ENCODE peak calls at places on chromosome 21, in ten cellular contexts. S is body of pancreas, J is heart left ventricle, R is lower leg skin, L is suprapubic skin, H is ovary, A is testis, U is GM12892, G is H54, M is stomach. Z is an unnamed sample.

GRCh38 chr21:32256873-32257620 is 21.8 kb downstream of the MIS18A start:
- DNase-seq in L (peak), G (peak), S (peak), A (peak), H (peak), U (no peak), J (peak), M (peak), R (peak), Z (no peak)

GRCh38 chr21:21971384-21971783 is 973.2 kb downstream of the NCAM2 start:
- DNase-seq in H (no peak), U (no peak), L (no peak), J (no peak), M (no peak), G (no peak), S (no peak), A (peak), R (no peak), Z (no peak)

GRCh38 chr21:31343680-31344480 is at the start of gene TIAM1:
- DNase-seq in M (peak), S (peak), H (no peak), L (no peak), J (peak), G (peak), U (no peak), A (peak), R (peak), Z (no peak)

GRCh38 chr21:36773111-36773510 is 74.2 kb downstream of the SIM2 start:
- DNase-seq in U (no peak), J (peak), M (peak), S (peak), L (no peak), H (peak), A (peak), R (no peak), G (peak), Z (no peak)

GRCh38 chr21:21018841-21019240 is 20.6 kb downstream of the NCAM2 start:
- DNase-seq in R (no peak), H (no peak), G (no peak), L (no peak), J (no peak), U (no peak), M (no peak), S (no peak), A (no peak), Z (no peak)

GRCh38 chr21:37557261-37557950 is 190.8 kb downstream of the DYRK1A start:
- DNase-seq in L (no peak), S (no peak), H (no peak), R (no peak), M (no peak), U (peak), J (no peak), A (no peak), G (no peak), Z (no peak)

GRCh38 chr21:13368200-13368599 is 241.4 kb upstream of the POTED start:
- DNase-seq in H (no peak), L (no peak), A (no peak), G (no peak), S (no peak), U (no peak), J (no peak), M (no peak), R (no peak), Z (no peak)

GRCh38 chr21:36641346-36641745 is 57.6 kb upstream of the SIM2 start:
- DNase-seq in S (no peak), L (no peak), R (no peak), M (no peak), U (no peak), A (no peak), J (no peak), H (no peak), G (no peak), Z (no peak)

GRCh38 chr21:27158967-27159366 is 192.1 kb upstream of the ADAMTS5 start:
- DNase-seq in A (no peak), L (no peak), S (no peak), G (no peak), H (no peak), U (no peak), M (no peak), R (no peak), J (no peak), Z (no peak)

GRCh38 chr21:32278068-32278467 is 781 bp downstream of the MIS18A start:
- DNase-seq in G (no peak), S (no peak), A (no peak), H (no peak), M (no peak), R (peak), U (no peak), L (no peak), J (no peak), Z (peak)

GRCh38 chr21:31710586-31710985 is 21.3 kb downstream of the SCAF4 start:
- DNase-seq in L (no peak), S (no peak), A (no peak), U (no peak), R (no peak), M (no peak), G (no peak), H (no peak), J (no peak), Z (no peak)

GRCh38 chr21:27390384-27390783 is 423.5 kb upstream of the ADAMTS5 start:
- DNase-seq in L (no peak), A (no peak), R (no peak), H (no peak), S (no peak), G (no peak), M (no peak), U (no peak), J (no peak), Z (no peak)

GRCh38 chr21:34971656-34972055 is 77.4 kb downstream of the RUNX1 start:
- DNase-seq in U (no peak), L (no peak), J (no peak), R (no peak), M (no peak), S (no peak), G (no peak), H (no peak), A (no peak), Z (no peak)

GRCh38 chr21:36265431-36265830 is 54.6 kb upstream of the MORC3 start:
- DNase-seq in L (no peak), U (no peak), S (no peak), H (no peak), A (no peak), J (no peak), R (no peak), G (no peak), M (no peak), Z (no peak)

GRCh38 chr21:37622755-37623543 is 256.4 kb downstream of the DYRK1A start:
- DNase-seq in L (no peak), M (no peak), A (no peak), U (no peak), G (no peak), R (no peak), H (no peak), S (no peak), J (no peak), Z (no peak)

GRCh38 chr21:42721341-42721824 is 68.0 kb downstream of the PDE9A start:
- DNase-seq in S (no peak), J (no peak), G (no peak), M (no peak), U (no peak), R (no peak), L (no peak), A (no peak), H (no peak), Z (no peak)

GRCh38 chr21:26888931-26889330 is 43.7 kb upstream of the ADAMTS1 start:
- DNase-seq in H (no peak), A (no peak), L (no peak), R (no peak), J (no peak), S (no peak), M (no peak), G (no peak), U (no peak), Z (no peak)

GRCh38 chr21:16455978-16456377 is 726.2 kb downstream of the USP25 start:
- DNase-seq in L (no peak), G (no peak), H (no peak), J (no peak), A (no peak), M (no peak), R (no peak), S (no peak), U (no peak), Z (no peak)

GRCh38 chr21:43273708-43274021 is 104.9 kb downstream of the CRYAA start:
- DNase-seq in S (no peak), R (no peak), G (no peak), U (no peak), M (no peak), H (peak), L (no peak), A (no peak), J (peak), Z (no peak)

GRCh38 chr21:42807938-42808613 is 71.3 kb downstream of the WDR4 start:
- DNase-seq in U (no peak), L (no peak), H (no peak), G (no peak), J (no peak), M (no peak), R (no peak), A (no peak), S (no peak), Z (no peak)

GRCh38 chr21:16605588-16605987 is 875.8 kb downstream of the USP25 start:
- DNase-seq in G (no peak), S (no peak), R (no peak), M (no peak), J (no peak), H (no peak), A (no peak), U (no peak), L (no peak), Z (no peak)

GRCh38 chr21:17727361-17727760 is 91.8 kb downstream of the C21orf91 start:
- DNase-seq in L (no peak), G (no peak), H (no peak), J (no peak), M (no peak), S (no peak), R (no peak), U (no peak), A (no peak), Z (no peak)
- TF ChIP-seq POLR2A in L (no peak), G (no peak), H (no peak), J (no peak), M (no peak), S (no peak), R (no peak), U (no peak), A (no peak), Z (no peak)

DNA sequence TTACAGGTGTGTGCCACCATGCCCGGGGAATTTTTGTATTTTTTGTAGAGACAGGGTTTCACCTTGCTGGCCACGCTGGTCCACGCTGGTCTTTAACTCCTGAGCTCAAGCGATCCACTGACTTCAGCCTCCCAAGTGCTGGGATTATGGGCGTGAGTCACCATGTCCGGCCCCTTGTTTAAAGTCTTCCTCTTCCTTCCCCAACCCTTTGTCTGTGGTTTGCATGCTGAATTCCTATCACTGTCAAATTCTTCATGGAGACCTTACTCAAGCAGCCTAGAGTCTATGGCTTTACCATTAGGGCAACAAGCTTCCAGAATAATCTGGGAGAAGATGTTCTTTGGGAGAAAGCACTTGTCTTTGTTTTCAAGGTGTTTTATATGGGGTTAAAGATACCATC is 34.7 kb downstream of the B3GALT5 start:
- DNase-seq in U (no peak), J (no peak), G (peak), H (no peak), A (no peak), S (no peak), L (no peak), R (no peak), M (no peak), Z (no peak)
- TF ChIP-seq POLR2A in U (no peak), J (no peak), G (no peak), H (no peak), A (no peak), S (no peak), L (no peak), R (no peak), M (no peak), Z (no peak)

GRCh38 chr21:41447356-41447755 is 21.3 kb downstream of the MX1 start:
- DNase-seq in S (no peak), U (no peak), G (no peak), J (no peak), R (no peak), L (no peak), H (no peak), A (no peak), M (no peak), Z (no peak)
- TF ChIP-seq POLR2A in S (no peak), U (peak), G (no peak), J (no peak), R (no peak), L (no peak), H (no peak), A (no peak), M (no peak), Z (no peak)

GRCh38 chr21:46153259-46154154 is 1.9 kb downstream of the FTCD start:
- DNase-seq in M (peak), G (peak), U (peak), J (peak), H (peak), S (peak), L (peak), A (peak), R (no peak), Z (peak)
- TF ChIP-seq POLR2A in M (no peak), G (no peak), U (no peak), J (no peak), H (no peak), S (no peak), L (no peak), A (no peak), R (no peak), Z (no peak)

GRCh38 chr21:33915368-33916199 is at the start of gene ATP5PO:
- DNase-seq in A (peak), J (peak), U (peak), R (peak), M (peak), H (peak), L (peak), G (peak), S (peak), Z (peak)
- TF ChIP-seq POLR2A in A (peak), J (peak), U (peak), R (peak), M (no peak), H (peak), L (peak), G (peak), S (peak), Z (peak)

GRCh38 chr21:45530423-45531113 is 11.7 kb downstream of the SLC19A1 start:
- DNase-seq in G (no peak), U (no peak), H (peak), L (peak), R (no peak), J (peak), M (peak), S (peak), A (no peak), Z (no peak)

GRCh38 chr21:45531393-45532215 is 10.6 kb downstream of the SLC19A1 start:
- DNase-seq in S (peak), H (peak), U (no peak), A (no peak), M (peak), G (no peak), J (peak), R (no peak), L (peak), Z (no peak)

GRCh38 chr21:45528981-45529784 is 13.1 kb downstream of the SLC19A1 start:
- DNase-seq in A (no peak), R (no peak), H (peak), G (no peak), S (peak), J (peak), L (peak), M (peak), U (no peak), Z (no peak)

GRCh38 chr21:45528028-45528705 is 14.1 kb downstream of the SLC19A1 start:
- DNase-seq in S (peak), M (peak), L (peak), G (no peak), R (no peak), U (no peak), A (no peak), H (peak), J (peak), Z (no peak)

DNA sequence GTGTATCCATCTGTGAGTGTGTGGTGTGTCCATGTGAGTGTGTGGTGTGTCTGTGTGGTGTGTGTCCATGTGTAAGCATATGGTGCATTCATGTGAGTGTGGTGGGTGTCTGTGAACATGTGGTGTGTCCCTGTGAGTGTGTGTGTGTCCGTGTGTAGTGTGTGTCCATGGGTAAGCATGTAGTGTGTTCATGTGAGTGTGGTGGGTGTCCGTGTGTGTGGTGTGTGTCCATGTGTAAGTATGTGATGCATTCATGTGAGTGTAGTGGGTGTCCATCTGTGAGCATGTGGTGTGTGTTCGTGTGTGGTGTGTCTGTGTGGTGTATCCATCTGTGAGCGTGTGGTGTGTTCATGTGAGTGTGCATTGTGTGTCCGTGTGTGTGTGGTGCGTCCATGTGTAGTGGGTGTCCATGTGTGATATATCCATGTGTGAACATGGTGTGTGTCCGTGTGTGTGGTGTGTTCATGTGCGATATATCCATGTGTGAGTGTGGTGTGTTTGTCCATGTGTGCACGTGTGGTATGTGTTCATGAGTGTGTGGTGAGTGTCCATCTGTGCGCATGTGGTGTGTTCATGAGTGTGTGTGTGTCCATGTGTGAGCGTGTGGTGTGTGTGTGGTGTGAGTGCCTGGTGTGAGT is 12.3 kb downstream of the SLC19A1 start:
- DNase-seq in G (no peak), J (no peak), M (no peak), R (no peak), H (peak), U (no peak), S (peak), L (peak), A (no peak), Z (no peak)
- TF ChIP-seq POLR2A in G (no peak), J (no peak), M (no peak), R (no peak), H (no peak), U (no peak), S (no peak), L (no peak), A (no peak), Z (no peak)

GRCh38 chr21:39451332-39452206 is at the start of gene SH3BGR:
- DNase-seq in S (peak), L (no peak), A (peak), U (no peak), M (no peak), J (peak), H (no peak), G (no peak), R (no peak), Z (no peak)
- TF ChIP-seq POLR2A in S (peak), L (no peak), A (no peak), U (no peak), M (no peak), J (peak), H (no peak), G (no peak), R (no peak), Z (no peak)

DNA sequence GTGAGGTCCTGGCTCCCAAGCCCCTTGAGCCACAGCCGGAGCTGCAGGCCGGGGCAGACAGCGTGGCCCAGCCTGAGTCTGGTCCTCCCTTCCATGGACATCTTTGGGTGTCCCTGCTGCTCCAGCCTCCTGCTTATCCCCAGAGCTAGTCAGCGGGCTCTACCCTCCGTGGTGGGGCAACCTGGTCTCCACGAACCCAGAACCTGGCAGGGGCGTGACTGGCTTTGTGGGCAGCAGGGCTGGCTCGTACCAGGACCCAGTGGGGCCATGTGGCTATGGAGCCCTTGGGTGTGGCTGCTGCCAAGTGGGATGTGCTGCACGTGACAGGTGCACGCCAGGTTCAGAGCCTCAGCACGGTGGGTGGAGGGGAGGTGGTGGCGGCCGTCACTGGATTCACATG is 18.3 kb downstream of the CFAP410 start:
- DNase-seq in R (no peak), A (no peak), G (no peak), H (no peak), S (no peak), L (no peak), M (no peak), J (no peak), U (no peak), Z (no peak)
- TF ChIP-seq POLR2A in R (no peak), A (no peak), G (no peak), H (no peak), S (no peak), L (no peak), M (no peak), J (no peak), U (no peak), Z (no peak)

GRCh38 chr21:29055080-29055479 is 18.4 kb downstream of the CCT8 start:
- DNase-seq in R (no peak), S (no peak), A (no peak), H (no peak), M (no peak), J (no peak), U (no peak), G (no peak), L (no peak), Z (no peak)
- TF ChIP-seq POLR2A in R (no peak), S (no peak), A (no peak), H (no peak), M (no peak), J (no peak), U (no peak), G (no peak), L (no peak), Z (no peak)

DNA sequence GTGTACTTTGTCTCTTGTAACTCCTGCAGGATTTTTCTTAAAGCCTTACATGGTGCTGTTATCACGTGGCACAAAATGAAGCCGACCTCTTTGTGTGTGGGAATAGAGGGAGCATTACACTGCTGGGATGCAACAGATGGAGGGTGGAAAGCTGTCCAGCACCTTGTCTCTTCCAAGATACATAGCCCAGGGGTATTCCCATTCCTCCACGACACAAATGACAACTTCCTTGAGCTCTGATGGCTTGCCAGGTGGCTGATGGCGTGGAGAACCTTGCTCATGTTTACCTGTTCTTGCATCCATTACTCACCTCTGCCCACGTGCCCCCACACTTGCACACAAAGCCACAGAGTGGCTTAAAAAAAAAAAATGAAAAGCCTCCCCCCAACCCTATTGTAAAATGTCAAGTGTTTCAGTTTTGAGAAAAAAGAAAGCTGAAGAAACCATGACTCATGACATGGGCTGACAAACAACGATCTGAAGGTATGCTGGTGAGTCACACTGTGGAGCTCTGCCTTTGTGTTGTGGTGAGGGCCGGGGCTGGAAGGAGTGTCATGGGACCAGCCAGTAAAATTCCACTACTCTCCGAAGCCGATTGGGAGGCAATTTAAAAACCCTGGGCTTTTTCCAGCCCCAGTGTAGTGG is 32.0 kb upstream of the ATP5PO start:
- DNase-seq in S (peak), G (peak), M (peak), H (peak), L (peak), A (peak), J (peak), U (no peak), R (peak), Z (peak)
- TF ChIP-seq POLR2A in S (peak), G (no peak), M (no peak), H (no peak), L (no peak), A (no peak), J (no peak), U (no peak), R (no peak), Z (no peak)